ENCODE peak calls at places on chromosome 9, in six cellular contexts. A is WTC11, X is mesothelial cell of epicardium, K is esophagus squamous epithelium, D is neural crest cell, H is HCT116. J is an unnamed sample.

GRCh38 chr9:134360897-134361296 is 34.6 kb downstream of the RXRA start:
- DNase-seq in A (no peak), X (no peak), K (no peak), D (no peak), H (no peak), J (no peak)

GRCh38 chr9:112037281-112038016 is 137.6 kb downstream of the SUSD1 start:
- DNase-seq in A (no peak), X (no peak), K (no peak), D (no peak), H (no peak), J (no peak)

GRCh38 chr9:18255158-18255629 is 218.8 kb upstream of the ADAMTSL1 start:
- DNase-seq in A (peak), X (peak), K (peak), D (peak), H (peak), J (peak)

GRCh38 chr9:83588256-83588655 is 34.7 kb upstream of the IDNK start:
- DNase-seq in A (no peak), X (no peak), K (no peak), D (no peak), H (no peak), J (no peak)

GRCh38 chr9:13957089-13957488 is 356.9 kb downstream of the NFIB start:
- DNase-seq in A (no peak), X (no peak), K (no peak), D (no peak), H (no peak), J (no peak)

GRCh38 chr9:134196911-134197310 is 32.5 kb upstream of the RNU6ATAC start:
- DNase-seq in A (no peak), X (no peak), K (no peak), D (no peak), H (no peak), J (no peak)

GRCh38 chr9:34125681-34126206 is 754 bp downstream of the DCAF12 start:
- DNase-seq in A (peak), X (no peak), K (no peak), D (no peak), H (no peak), J (no peak)

GRCh38 chr9:107983191-107983603 is 493.6 kb upstream of the KLF4 start:
- DNase-seq in A (no peak), X (no peak), K (no peak), D (no peak), H (no peak), J (no peak)

GRCh38 chr9:24614070-24614469 is 68.4 kb upstream of the IZUMO3 start:
- DNase-seq in A (no peak), X (no peak), K (no peak), D (no peak), H (no peak), J (no peak)

GRCh38 chr9:93379051-93379450 is 72.4 kb upstream of the FAM120A start:
- DNase-seq in A (no peak), X (no peak), K (no peak), D (no peak), H (no peak), J (no peak)
- TF ChIP-seq CTCF in A (peak), X (peak), K (peak), D (peak), H (peak), J (no peak)

GRCh38 chr9:121860213-121860612 is 208.8 kb downstream of the DAB2IP start:
- DNase-seq in A (no peak), X (no peak), K (no peak), D (no peak), H (no peak), J (no peak)

GRCh38 chr9:121860744-121861143 is 209.3 kb downstream of the DAB2IP start:
- DNase-seq in A (no peak), X (no peak), K (no peak), D (no peak), H (no peak), J (no peak)

GRCh38 chr9:121859646-121860045 is 208.2 kb downstream of the DAB2IP start:
- DNase-seq in A (no peak), X (no peak), K (no peak), D (no peak), H (no peak), J (no peak)

GRCh38 chr9:121857941-121858340 is 206.5 kb downstream of the DAB2IP start:
- DNase-seq in A (no peak), X (no peak), K (no peak), D (no peak), H (no peak), J (no peak)

DNA sequence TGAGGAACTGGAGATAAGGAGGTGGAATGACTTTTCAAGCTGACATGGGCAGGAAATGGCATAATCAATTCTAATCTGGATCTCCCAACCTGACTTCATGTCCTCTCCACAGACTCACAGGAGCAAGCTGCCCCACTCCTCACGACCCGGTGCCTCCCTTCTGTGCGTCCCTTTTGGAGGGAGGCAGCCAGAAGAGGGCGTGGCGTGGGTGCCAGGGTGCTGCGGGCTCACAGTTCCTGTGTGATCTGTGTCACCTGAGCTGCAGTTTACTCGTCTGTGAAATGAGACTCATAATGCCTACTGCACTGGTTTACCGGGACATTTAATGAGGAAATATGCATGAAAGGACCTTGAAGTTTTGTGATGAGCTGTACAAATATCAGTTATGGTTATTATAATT is 207.4 kb downstream of the DAB2IP start:
- DNase-seq in A (no peak), X (no peak), K (no peak), D (no peak), H (no peak), J (peak)
- TF ChIP-seq CTCF in A (no peak), X (no peak), K (no peak), D (no peak), H (no peak), J (no peak)

GRCh38 chr9:75238311-75238976 is 150.1 kb downstream of the OSTF1 start:
- DNase-seq in A (peak), X (peak), K (no peak), D (peak), H (peak), J (no peak)
- TF ChIP-seq CTCF in A (peak), X (peak), K (peak), D (peak), H (peak), J (no peak)

GRCh38 chr9:12463641-12464040 is 229.5 kb upstream of the TYRP1 start:
- DNase-seq in A (no peak), X (no peak), K (no peak), D (no peak), H (no peak), J (no peak)

GRCh38 chr9:12464368-12464767 is 228.8 kb upstream of the TYRP1 start:
- DNase-seq in A (no peak), X (no peak), K (no peak), D (no peak), H (no peak), J (no peak)

GRCh38 chr9:12461759-12462158 is 231.4 kb upstream of the TYRP1 start:
- DNase-seq in A (no peak), X (no peak), K (no peak), D (no peak), H (no peak), J (no peak)

GRCh38 chr9:12462861-12463260 is 230.3 kb upstream of the TYRP1 start:
- DNase-seq in A (no peak), X (no peak), K (no peak), D (no peak), H (no peak), J (no peak)

GRCh38 chr9:12464910-12465512 is 228.2 kb upstream of the TYRP1 start:
- DNase-seq in A (no peak), X (no peak), K (no peak), D (peak), H (no peak), J (no peak)
- TF ChIP-seq CTCF in A (peak), X (peak), K (peak), D (peak), H (peak), J (no peak)

GRCh38 chr9:35725362-35725761 is 6.6 kb downstream of the TLN1 start:
- DNase-seq in A (no peak), X (no peak), K (no peak), D (no peak), H (no peak), J (no peak)
- TF ChIP-seq CTCF in A (no peak), X (no peak), K (no peak), D (no peak), H (no peak), J (no peak)

DNA sequence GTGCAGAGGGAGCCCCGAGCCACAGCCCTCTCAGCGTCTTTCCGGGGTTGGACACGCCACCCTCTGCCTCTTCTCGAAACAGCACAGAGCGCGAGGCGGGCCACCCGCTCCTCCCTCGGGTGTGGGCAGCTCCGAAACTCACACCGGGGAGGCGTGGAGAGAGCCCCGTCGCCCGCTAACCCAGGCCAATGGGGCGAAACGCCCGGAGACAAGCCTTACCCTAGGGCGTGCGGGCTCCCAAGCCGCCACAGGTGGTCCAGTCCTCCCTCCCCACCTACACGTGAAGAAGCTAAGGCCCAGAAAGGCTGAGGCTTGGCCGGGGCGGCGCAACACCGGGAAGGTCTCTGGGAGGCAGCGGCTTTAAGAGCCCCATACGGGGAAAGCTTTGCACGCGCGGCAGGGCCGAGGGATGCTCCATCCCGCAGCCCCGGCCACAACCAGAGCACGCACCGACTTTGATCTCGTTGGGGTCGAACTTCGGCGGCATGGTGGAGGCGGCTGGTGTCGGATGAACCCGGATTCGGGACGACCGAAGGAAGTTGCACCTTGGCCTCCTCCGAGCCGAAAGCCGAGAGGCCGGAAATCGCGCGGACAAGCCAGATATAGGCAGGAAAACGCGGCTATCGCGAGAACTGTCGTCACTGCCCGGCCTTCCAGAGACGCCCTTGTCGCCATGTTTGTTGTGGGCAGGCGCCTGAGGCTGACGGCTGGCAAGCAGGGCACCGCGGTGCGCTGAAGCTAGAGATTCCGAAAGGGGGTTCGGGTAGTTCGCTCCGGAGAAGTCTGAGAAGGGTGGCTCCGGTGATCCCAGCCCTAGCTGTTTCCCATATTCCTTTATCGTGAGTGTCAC is at the start of the genes LRSAM1 and RPL12:
- DNase-seq in A (peak), X (peak), K (peak), D (peak), H (peak), J (peak)
- TF ChIP-seq CTCF in A (no peak), X (no peak), K (no peak), D (peak), H (no peak), J (no peak)

DNA sequence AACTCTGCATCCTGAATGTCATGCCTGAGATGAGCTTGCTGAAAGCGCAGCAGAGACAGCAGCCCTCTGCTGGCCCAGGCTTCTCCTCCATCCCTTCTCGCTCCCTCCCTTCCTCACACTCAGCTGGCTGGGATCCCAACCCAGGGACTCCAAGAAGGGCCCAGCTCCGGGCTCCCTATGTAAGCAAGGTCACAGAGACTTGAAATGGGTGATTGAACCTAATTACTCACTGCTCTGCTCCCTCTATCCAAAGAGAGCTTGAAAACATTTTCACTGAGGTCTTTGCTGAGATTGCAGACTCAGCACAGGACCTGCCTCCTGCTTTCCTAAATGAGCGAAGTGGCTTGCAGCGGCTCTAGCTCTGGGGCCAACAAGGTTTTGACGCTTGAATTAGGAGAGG is 42.8 kb downstream of the RAPGEF1 start:
- DNase-seq in A (no peak), X (no peak), K (no peak), D (no peak), H (no peak), J (no peak)
- TF ChIP-seq CTCF in A (no peak), X (no peak), K (no peak), D (no peak), H (no peak), J (no peak)

GRCh38 chr9:136606687-136607333 is 55.9 kb upstream of the EGFL7 start:
- DNase-seq in A (no peak), X (no peak), K (no peak), D (no peak), H (no peak), J (no peak)

GRCh38 chr9:136603216-136603615 is 57.4 kb upstream of the NOTCH1 start:
- DNase-seq in A (no peak), X (no peak), K (no peak), D (no peak), H (no peak), J (no peak)

GRCh38 chr9:136603901-136604816 is 58.3 kb upstream of the NOTCH1 start:
- DNase-seq in A (no peak), X (no peak), K (no peak), D (no peak), H (no peak), J (no peak)

GRCh38 chr9:136605966-136606365 is 56.8 kb upstream of the EGFL7 start:
- DNase-seq in A (no peak), X (no peak), K (no peak), D (no peak), H (no peak), J (no peak)

DNA sequence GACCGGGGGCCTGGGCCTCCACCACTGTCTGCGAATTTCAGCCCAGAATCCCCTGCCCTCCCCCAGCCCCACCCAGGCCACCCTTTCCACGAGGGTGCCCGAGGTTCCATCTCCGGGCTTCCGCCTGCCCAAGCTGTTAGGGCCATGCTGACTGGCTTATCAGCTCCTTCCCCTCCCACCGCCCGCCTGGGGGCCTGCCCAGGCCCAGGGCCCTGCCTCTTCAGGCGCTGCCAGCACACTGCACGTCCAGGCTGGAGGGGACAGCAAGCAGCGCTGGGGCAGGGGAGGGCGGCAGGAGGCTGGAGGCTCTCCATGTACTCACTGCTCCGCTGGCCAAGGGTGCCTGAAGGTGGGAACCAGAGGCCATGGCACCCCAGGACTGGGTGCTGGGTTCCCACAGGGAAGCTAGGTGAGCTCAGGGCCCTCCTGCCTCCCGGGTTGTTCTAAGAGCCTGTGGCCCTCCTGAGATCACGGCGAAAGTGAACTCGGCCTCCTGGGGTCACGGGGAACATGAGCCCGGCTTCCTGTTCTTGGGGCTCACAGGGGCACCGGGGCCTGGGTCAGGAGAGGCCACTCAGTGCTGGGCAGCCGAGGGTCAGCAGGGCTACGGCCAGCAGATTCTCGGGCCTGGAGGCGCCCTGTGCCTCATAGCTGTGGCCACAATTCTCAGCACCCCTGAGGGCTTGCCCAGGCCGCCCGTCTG is 57.7 kb upstream of the EGFL7 start:
- DNase-seq in A (no peak), X (no peak), K (no peak), D (no peak), H (no peak), J (no peak)
- TF ChIP-seq CTCF in A (no peak), X (no peak), K (no peak), D (no peak), H (no peak), J (no peak)

J was measured in activated B cell treated with CpG ODN at 0.5 μM for 24 hours.